ENCODE peak calls at places on chromosome 21, in four cellular contexts. One of them, this sample, is unnamed.

GRCh38 chr21:33360871-33361602 is 36.3 kb downstream of the IFNAR1 start:
- DNase-seq in left ventricle myocardium superior: peak
- DNase-seq in tibial nerve: peak
- DNase-seq in EL: peak
- DNase-seq in this sample: peak

GRCh38 chr21:33258475-33258874 is 7.7 kb upstream of the IL10RB start:
- DNase-seq in left ventricle myocardium superior: no peak
- DNase-seq in EL: no peak
- DNase-seq in tibial nerve: no peak
- DNase-seq in this sample: no peak

GRCh38 chr21:45835301-45836267 is 146.0 kb upstream of the COL6A1 start:
- DNase-seq in left ventricle myocardium superior: no peak
- DNase-seq in tibial nerve: no peak
- DNase-seq in EL: no peak
- DNase-seq in this sample: no peak

GRCh38 chr21:37863842-37864241 is 52.4 kb downstream of the KCNJ6 start:
- DNase-seq in left ventricle myocardium superior: no peak
- DNase-seq in EL: peak
- DNase-seq in tibial nerve: no peak
- DNase-seq in this sample: no peak

GRCh38 chr21:36849461-36849860 is 117.0 kb downstream of the HLCS start:
- DNase-seq in tibial nerve: no peak
- DNase-seq in EL: no peak
- DNase-seq in left ventricle myocardium superior: no peak
- DNase-seq in this sample: no peak

GRCh38 chr21:26840206-26840605 is 5.0 kb downstream of the ADAMTS1 start:
- DNase-seq in tibial nerve: no peak
- DNase-seq in EL: no peak
- DNase-seq in left ventricle myocardium superior: peak
- DNase-seq in this sample: no peak

GRCh38 chr21:46111857-46112730 is 14.2 kb downstream of the COL6A2 start:
- DNase-seq in left ventricle myocardium superior: peak
- DNase-seq in tibial nerve: peak
- DNase-seq in EL: no peak
- DNase-seq in this sample: no peak

GRCh38 chr21:39911286-39911685 is 44.0 kb downstream of the PCP4 start:
- DNase-seq in EL: no peak
- DNase-seq in left ventricle myocardium superior: no peak
- DNase-seq in tibial nerve: no peak
- DNase-seq in this sample: peak

GRCh38 chr21:28793043-28793442 is 199.6 kb downstream of the LTN1 start:
- DNase-seq in tibial nerve: no peak
- DNase-seq in left ventricle myocardium superior: no peak
- DNase-seq in EL: peak
- DNase-seq in this sample: peak

GRCh38 chr21:32137266-32137665 is 141.6 kb downstream of the MIS18A start:
- DNase-seq in tibial nerve: no peak
- DNase-seq in left ventricle myocardium superior: no peak
- DNase-seq in EL: peak
- DNase-seq in this sample: no peak

GRCh38 chr21:17775431-17776126 is 43.6 kb downstream of the C21orf91 start:
- DNase-seq in left ventricle myocardium superior: no peak
- DNase-seq in tibial nerve: no peak
- DNase-seq in EL: no peak
- DNase-seq in this sample: no peak

GRCh38 chr21:46188226-46189212 is 4.3 kb upstream of the SPATC1L start:
- DNase-seq in left ventricle myocardium superior: peak
- DNase-seq in tibial nerve: no peak
- DNase-seq in EL: peak
- DNase-seq in this sample: no peak

GRCh38 chr21:24110846-24111245 is 1496.4 kb downstream of the MRPL39 start:
- DNase-seq in EL: no peak
- DNase-seq in tibial nerve: no peak
- DNase-seq in left ventricle myocardium superior: no peak
- DNase-seq in this sample: no peak

GRCh38 chr21:28601708-28602107 is 391.0 kb downstream of the LTN1 start:
- DNase-seq in EL: no peak
- DNase-seq in left ventricle myocardium superior: no peak
- DNase-seq in tibial nerve: no peak
- DNase-seq in this sample: no peak

GRCh38 chr21:37079211-37079824 is 6.3 kb downstream of the TTC3 start:
- DNase-seq in left ventricle myocardium superior: no peak
- DNase-seq in EL: no peak
- DNase-seq in tibial nerve: no peak
- DNase-seq in this sample: no peak

GRCh38 chr21:34693192-34693810 is 24.5 kb downstream of the CLIC6 start:
- DNase-seq in tibial nerve: no peak
- DNase-seq in left ventricle myocardium superior: no peak
- DNase-seq in EL: peak
- DNase-seq in this sample: peak

GRCh38 chr21:21045538-21045937 is 47.3 kb downstream of the NCAM2 start:
- DNase-seq in left ventricle myocardium superior: no peak
- DNase-seq in tibial nerve: no peak
- DNase-seq in EL: no peak
- DNase-seq in this sample: no peak

GRCh38 chr21:41317458-41317857 is 857 bp downstream of the FAM3B start:
- DNase-seq in left ventricle myocardium superior: no peak
- DNase-seq in EL: no peak
- DNase-seq in tibial nerve: no peak
- DNase-seq in this sample: no peak

GRCh38 chr21:42553435-42553834 is 39.8 kb downstream of the SLC37A1 start:
- DNase-seq in EL: no peak
- DNase-seq in left ventricle myocardium superior: no peak
- DNase-seq in tibial nerve: no peak
- DNase-seq in this sample: no peak

GRCh38 chr21:44955141-44955802 is 15.4 kb downstream of the SLX9 start:
- DNase-seq in EL: no peak
- DNase-seq in left ventricle myocardium superior: peak
- DNase-seq in tibial nerve: no peak
- DNase-seq in this sample: no peak

GRCh38 chr21:40717008-40717407 is 129.9 kb downstream of the DSCAM start:
- DNase-seq in EL: no peak
- DNase-seq in left ventricle myocardium superior: no peak
- DNase-seq in tibial nerve: no peak
- DNase-seq in this sample: no peak

GRCh38 chr21:34061983-34062382 is 11.4 kb upstream of the MRPS6 start:
- DNase-seq in left ventricle myocardium superior: no peak
- DNase-seq in EL: no peak
- DNase-seq in tibial nerve: no peak
- DNase-seq in this sample: no peak

GRCh38 chr21:45556645-45557601 is 14.7 kb upstream of the SLC19A1 start:
- DNase-seq in left ventricle myocardium superior: peak
- DNase-seq in EL: no peak
- DNase-seq in tibial nerve: no peak
- DNase-seq in this sample: no peak

GRCh38 chr21:36980280-36981048 is 14.0 kb upstream of the HLCS start:
- DNase-seq in left ventricle myocardium superior: peak
- DNase-seq in tibial nerve: no peak
- DNase-seq in EL: no peak
- DNase-seq in this sample: peak

GRCh38 chr21:44354001-44354405 is 582 bp downstream of the TRPM2 start:
- DNase-seq in tibial nerve: no peak
- DNase-seq in EL: no peak
- DNase-seq in left ventricle myocardium superior: no peak
- DNase-seq in this sample: no peak

GRCh38 chr21:26148071-26148470 is 22.5 kb downstream of the APP start:
- DNase-seq in tibial nerve: no peak
- DNase-seq in EL: peak
- DNase-seq in left ventricle myocardium superior: no peak
- DNase-seq in this sample: peak